ENCODE peak calls at places on chromosome 14, in ten cellular contexts. D is mammary epithelial cell, T is colonic mucosa, J is D341Med, Q is SW 1271, W is NCI-H748 treated with DMSO at 0.1 percent for 48 hours, E is SK-MEL-5, B is aorta, S is Calu3, V is left ventricle myocardium superior. K is an unnamed sample.

GRCh38 chr14:90522585-90523191 is 125.9 kb downstream of the CALM1 start:
- DNase-seq in D (no peak), T (no peak), J (no peak), Q (no peak), W (peak; percentile 92), E (no peak), B (peak; percentile 92), S (peak; percentile 31), V (peak; percentile 62), K (no peak)

GRCh38 chr14:24398298-24398942 is 383 bp upstream of the NYNRIN start:
- DNase-seq in D (no peak), T (peak; percentile 66), J (no peak), Q (no peak), W (no peak), E (no peak), B (no peak), S (peak; percentile 15), V (peak; percentile 66), K (no peak)

GRCh38 chr14:89720741-89721315 is 233.7 kb downstream of the EFCAB11 start:
- DNase-seq in D (no peak), T (no peak), J (no peak), Q (no peak), W (no peak), E (no peak), B (no peak), S (no peak), V (peak; percentile 38), K (no peak)

GRCh38 chr14:23186913-23187654 is 3.6 kb upstream of the SLC7A8 start:
- DNase-seq in D (peak; percentile 44), T (no peak), J (peak; percentile 67), Q (peak; percentile 67), W (peak; percentile 5), E (peak; percentile 74), B (no peak), S (peak; percentile 34), V (no peak), K (peak; percentile 63)

GRCh38 chr14:81337073-81337472 is 63.1 kb downstream of the STON2 start:
- DNase-seq in D (peak; percentile 42), T (no peak), J (no peak), Q (no peak), W (no peak), E (no peak), B (no peak), S (no peak), V (no peak), K (no peak)

GRCh38 chr14:74980746-74981661 is 21.7 kb upstream of the EIF2B2 start:
- DNase-seq in D (no peak), T (no peak), J (peak; percentile 57), Q (peak; percentile 81), W (no peak), E (no peak), B (peak; percentile 92), S (no peak), V (no peak), K (no peak)

GRCh38 chr14:48665077-48665784 is 920.9 kb downstream of the RPS29 start:
- DNase-seq in D (no peak), T (no peak), J (no peak), Q (peak; percentile 2), W (no peak), E (no peak), B (no peak), S (no peak), V (no peak), K (no peak)

GRCh38 chr14:94663965-94664704 is 51.9 kb downstream of the SERPINA3 start:
- DNase-seq in D (no peak), T (no peak), J (no peak), Q (no peak), W (no peak), E (no peak), B (no peak), S (no peak), V (no peak), K (no peak)

GRCh38 chr14:99430491-99430890 is 50.2 kb downstream of the SETD3 start:
- DNase-seq in D (peak; percentile 7), T (no peak), J (peak; percentile 55), Q (peak; percentile 9), W (no peak), E (peak; percentile 21), B (no peak), S (peak; percentile 22), V (peak; percentile 40), K (peak; percentile 16)

GRCh38 chr14:94971750-94972149 is 185.6 kb downstream of the DICER1 start:
- DNase-seq in D (no peak), T (no peak), J (no peak), Q (no peak), W (no peak), E (no peak), B (no peak), S (no peak), V (peak; percentile 49), K (no peak)

GRCh38 chr14:28102814-28103213 is 663.8 kb upstream of the FOXG1 start:
- DNase-seq in D (peak; percentile 0), T (no peak), J (no peak), Q (no peak), W (no peak), E (no peak), B (no peak), S (no peak), V (no peak), K (no peak)

GRCh38 chr14:104104006-104104901 is 18.8 kb downstream of the ASPG start:
- DNase-seq in D (no peak), T (peak; percentile 38), J (no peak), Q (no peak), W (no peak), E (no peak), B (peak; percentile 73), S (no peak), V (peak; percentile 24), K (no peak)

GRCh38 chr14:85409496-85410210 is 120.3 kb upstream of the FLRT2 start:
- DNase-seq in D (peak; percentile 14), T (no peak), J (no peak), Q (no peak), W (no peak), E (no peak), B (no peak), S (no peak), V (no peak), K (no peak)

GRCh38 chr14:85688024-85688423 is 158.1 kb downstream of the FLRT2 start:
- DNase-seq in D (no peak), T (no peak), J (no peak), Q (no peak), W (no peak), E (no peak), B (no peak), S (no peak), V (no peak), K (no peak)

GRCh38 chr14:64951291-64951690 is 8.7 kb upstream of the GPX2 start:
- DNase-seq in D (no peak), T (no peak), J (no peak), Q (no peak), W (no peak), E (no peak), B (no peak), S (no peak), V (no peak), K (no peak)

GRCh38 chr14:100384819-100385813 is 62.0 kb downstream of the SLC25A47 start:
- DNase-seq in D (peak; percentile 32), T (no peak), J (no peak), Q (peak; percentile 44), W (no peak), E (peak; percentile 83), B (no peak), S (no peak), V (no peak), K (no peak)

GRCh38 chr14:29463727-29464370 is 463.8 kb downstream of the PRKD1 start:
- DNase-seq in D (no peak), T (no peak), J (no peak), Q (no peak), W (peak; percentile 58), E (no peak), B (no peak), S (no peak), V (no peak), K (no peak)

GRCh38 chr14:52049721-52050588 is 18.9 kb downstream of the NID2 start:
- DNase-seq in D (no peak), T (peak; percentile 73), J (no peak), Q (no peak), W (no peak), E (no peak), B (no peak), S (no peak), V (no peak), K (no peak)

GRCh38 chr14:50974118-50974517 is 29.8 kb upstream of the PYGL start:
- DNase-seq in D (no peak), T (no peak), J (no peak), Q (no peak), W (no peak), E (no peak), B (no peak), S (no peak), V (no peak), K (no peak)